ENCODE peak calls at places on chromosomes 2 and 18, in seven cellular contexts. Z is C1 segment of cervical spinal cord, R is H54, W is left cardiac atrium, N is NCI-H748 treated with DMSO at 0.1 percent for 48 hours, L is EH, S is right lobe of liver. Q is an unnamed sample.

GRCh38 chr18:13136689-13137040 is 81.9 kb upstream of the LDLRAD4 start:
- DNase-seq in L (peak), W (no peak), S (peak), R (no peak), N (no peak), Z (no peak), Q (no peak)

GRCh38 chr2:233917146-233917545 is at the start of gene TRPM8:
- DNase-seq in L (no peak), R (no peak), Z (no peak), N (no peak), S (no peak), W (no peak), Q (no peak)

GRCh38 chr2:626491-627339 is 50.5 kb downstream of the TMEM18 start:
- DNase-seq in L (no peak), W (no peak), N (no peak), S (no peak), Z (no peak), R (no peak), Q (no peak)

GRCh38 chr2:102058293-102058833 is 66.6 kb downstream of the IL1R2 start:
- DNase-seq in W (no peak), L (no peak), S (no peak), Z (no peak), N (no peak), R (no peak), Q (no peak)

GRCh38 chr2:55437515-55438390 is 18.1 kb upstream of the CCDC88A start:
- DNase-seq in W (no peak), N (no peak), R (no peak), S (no peak), L (no peak), Z (no peak), Q (no peak)

GRCh38 chr18:52764271-52764670 is 424.3 kb downstream of the DCC start:
- DNase-seq in N (peak), L (no peak), R (no peak), Z (no peak), S (no peak), W (no peak), Q (no peak)

GRCh38 chr2:109447251-109447661 is 166.5 kb downstream of the SEPTIN10 start:
- DNase-seq in W (no peak), R (no peak), N (no peak), L (peak), Z (no peak), S (no peak), Q (no peak)

GRCh38 chr2:44191739-44192138 is 23.1 kb downstream of the PPM1B start:
- DNase-seq in S (no peak), L (no peak), W (no peak), Z (no peak), N (no peak), R (no peak), Q (no peak)

GRCh38 chr2:223416826-223417610 is 185.1 kb downstream of the SCG2 start:
- DNase-seq in N (no peak), S (no peak), W (peak), L (peak), Z (no peak), R (no peak), Q (no peak)

GRCh38 chr2:237721828-237722227 is 76.8 kb upstream of the RBM44 start:
- DNase-seq in W (no peak), R (no peak), Z (no peak), L (no peak), N (no peak), S (peak), Q (no peak)

GRCh38 chr2:147525724-147526489 is 318.9 kb upstream of the ACVR2A start:
- DNase-seq in W (no peak), Z (no peak), L (no peak), N (peak), R (no peak), S (peak), Q (no peak)

GRCh38 chr18:77133920-77134496 is 1.4 kb upstream of the MBP start:
- DNase-seq in S (no peak), N (peak), R (no peak), Z (peak), W (peak), L (no peak), Q (no peak)

GRCh38 chr2:226050822-226051221 is 651.3 kb downstream of the NYAP2 start:
- DNase-seq in W (no peak), S (no peak), L (no peak), N (no peak), R (no peak), Z (no peak), Q (no peak)

GRCh38 chr18:27109403-27109802 is 75.7 kb downstream of the CHST9 start:
- DNase-seq in S (no peak), N (no peak), L (no peak), R (no peak), Z (no peak), W (no peak), Q (no peak)

GRCh38 chr2:67479256-67479655 is 82.1 kb downstream of the ETAA1 start:
- DNase-seq in L (no peak), W (no peak), R (no peak), S (no peak), N (no peak), Z (no peak), Q (no peak)

GRCh38 chr2:192978317-192978874 is 783.7 kb upstream of the TMEFF2 start:
- DNase-seq in R (no peak), N (peak), W (no peak), S (no peak), L (no peak), Z (no peak), Q (no peak)

GRCh38 chr18:74281639-74282358 is 10.0 kb downstream of the CYB5A start:
- DNase-seq in L (no peak), Z (no peak), N (no peak), R (no peak), S (no peak), W (no peak), Q (no peak)

GRCh38 chr2:72757177-72757775 is 68.6 kb downstream of the EXOC6B start:
- DNase-seq in L (peak), W (no peak), Z (no peak), N (no peak), R (no peak), S (no peak), Q (no peak)

Q was measured in dorsolateral prefrontal cortex.